ENCODE peak calls at places on chromosomes 6 and 20, in four cellular contexts. G is adrenal gland, M is heart left ventricle, J is IMR-90. N is an unnamed sample. For H3K9me3 and H3K4me1, the result is how much of the 10 kb centered on the place peaks cover.

GRCh38 chr6:154715449-154715848 is 17.8 kb upstream of the SCAF8 start:
- DNase-seq in G (no peak), M (no peak), J (no peak), N (no peak)

GRCh38 chr6:16227605-16228004 is 10.8 kb upstream of the GMPR start:
- DNase-seq in G (no peak), M (no peak), J (no peak), N (peak)

GRCh38 chr20:4665591-4665990 is 56.1 kb upstream of the PRND start:
- DNase-seq in G (no peak), M (no peak), J (no peak), N (no peak)

GRCh38 chr6:87391334-87391733 is 16.4 kb upstream of the CFAP206 start:
- DNase-seq in G (peak), M (no peak), J (peak), N (no peak)

GRCh38 chr20:539848-540247 is 3.7 kb downstream of the CSNK2A1 start:
- DNase-seq in G (peak), M (no peak), J (peak), N (peak)

GRCh38 chr6:135280375-135281136 is 99.4 kb downstream of the MYB start:
- DNase-seq in G (peak), M (no peak), J (peak), N (no peak)

GRCh38 chr6:104943781-104944180 is 13.1 kb upstream of the LIN28B start:
- DNase-seq in G (no peak), M (no peak), J (peak), N (no peak)

GRCh38 chr6:5995705-5996686 is 10.7 kb downstream of the NRN1 start:
- DNase-seq in G (peak), M (peak), J (peak), N (peak)

GRCh38 chr6:168550326-168550725 is 109.3 kb downstream of the SMOC2 start:
- DNase-seq in G (no peak), M (no peak), J (no peak), N (no peak)

GRCh38 chr20:5844063-5844681 is 94.0 kb downstream of the SHLD1 start:
- DNase-seq in G (peak), M (no peak), J (peak), N (no peak)

GRCh38 chr6:127026247-127026646 is 92.2 kb upstream of the RSPO3 start:
- DNase-seq in G (no peak), M (no peak), J (no peak), N (no peak)

GRCh38 chr6:32973144-32973854 is 4.9 kb downstream of the BRD2 start:
- DNase-seq in G (peak), M (no peak), J (peak), N (peak)

GRCh38 chr6:28355743-28356665 is 6.3 kb downstream of the ZKSCAN3 start:
- DNase-seq in G (peak), M (peak), J (peak), N (peak)

GRCh38 chr6:28856617-28857000 is 67.2 kb downstream of the TRIM27 start:
- DNase-seq in G (no peak), M (no peak), J (no peak), N (no peak)

GRCh38 chr6:8499540-8499939 is 64.2 kb upstream of the SLC35B3 start:
- DNase-seq in G (no peak), M (no peak), J (no peak), N (peak)

GRCh38 chr6:6969761-6970223 is 138.0 kb upstream of the RREB1 start:
- DNase-seq in G (peak), M (no peak), J (no peak), N (no peak)

GRCh38 chr20:63969851-63970713 is at the start of gene ZNF512B:
- DNase-seq in G (peak), M (peak), J (peak), N (peak)

DNA sequence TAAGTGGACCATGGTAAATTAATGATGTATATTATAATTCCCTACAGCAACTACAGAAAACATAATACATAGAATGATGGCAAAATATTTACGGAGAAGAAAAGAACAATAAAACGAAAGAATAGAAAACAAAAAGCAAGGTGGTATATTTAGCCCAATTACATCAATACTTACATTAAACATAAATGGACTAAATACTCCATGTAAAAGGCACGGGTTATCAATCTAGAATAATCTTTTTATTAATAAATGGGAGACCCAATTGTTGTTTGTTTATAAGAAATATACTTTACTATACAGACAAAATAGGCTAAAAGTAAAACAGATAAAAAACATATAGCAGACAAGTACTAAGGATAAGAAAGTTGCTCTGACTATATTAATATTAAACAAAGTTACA is 137.2 kb downstream of the TASP1 start:
- DNase-seq in G (no peak), M (no peak), J (no peak), N (no peak)
- H3K9me3 ChIP-seq in G (under half), M (half or more), J (under half), N (under half)

GRCh38 chr6:2245954-2246863 is 804 bp upstream of the GMDS start:
- DNase-seq in G (peak), M (peak), J (peak), N (peak)
- H3K4me1 ChIP-seq in G (under half), M (under half), J (under half), N (under half)

GRCh38 chr6:713351-713750 is 20.4 kb upstream of the EXOC2 start:
- DNase-seq in G (no peak), M (no peak), J (peak), N (no peak)

GRCh38 chr6:712805-713204 is 19.9 kb upstream of the EXOC2 start:
- DNase-seq in G (no peak), M (no peak), J (no peak), N (no peak)

GRCh38 chr6:711925-712324 is 19.0 kb upstream of the EXOC2 start:
- DNase-seq in G (no peak), M (no peak), J (no peak), N (no peak)

GRCh38 chr6:709471-710056 is 16.6 kb upstream of the EXOC2 start:
- DNase-seq in G (no peak), M (no peak), J (no peak), N (no peak)

GRCh38 chr6:710601-711571 is 17.9 kb upstream of the EXOC2 start:
- DNase-seq in G (peak), M (peak), J (peak), N (peak)
- TF ChIP-seq POLR2A in G (no peak), M (no peak), J (peak), N (peak)

GRCh38 chr6:69487688-69488087 is 309.1 kb downstream of the LMBRD1 start:
- DNase-seq in G (no peak), M (no peak), J (no peak), N (no peak)

GRCh38 chr6:69494595-69494994 is 302.2 kb downstream of the LMBRD1 start:
- DNase-seq in G (no peak), M (no peak), J (no peak), N (no peak)

GRCh38 chr6:69489970-69490369 is 306.8 kb downstream of the LMBRD1 start:
- DNase-seq in G (no peak), M (no peak), J (no peak), N (no peak)
- H3K9me3 ChIP-seq in G (under half), M (under half), J (under half), N (under half)

GRCh38 chr20:62306440-62307187 is 3.8 kb downstream of the ADRM1 start:
- DNase-seq in G (no peak), M (no peak), J (no peak), N (no peak)

GRCh38 chr20:62305149-62305764 is 2.5 kb downstream of the ADRM1 start:
- DNase-seq in G (peak), M (no peak), J (no peak), N (peak)

GRCh38 chr20:62307226-62308101 is 4.7 kb downstream of the ADRM1 start:
- DNase-seq in G (no peak), M (no peak), J (no peak), N (no peak)

GRCh38 chr20:62304331-62305148 is 1.7 kb downstream of the ADRM1 start:
- DNase-seq in G (no peak), M (no peak), J (no peak), N (no peak)

DNA sequence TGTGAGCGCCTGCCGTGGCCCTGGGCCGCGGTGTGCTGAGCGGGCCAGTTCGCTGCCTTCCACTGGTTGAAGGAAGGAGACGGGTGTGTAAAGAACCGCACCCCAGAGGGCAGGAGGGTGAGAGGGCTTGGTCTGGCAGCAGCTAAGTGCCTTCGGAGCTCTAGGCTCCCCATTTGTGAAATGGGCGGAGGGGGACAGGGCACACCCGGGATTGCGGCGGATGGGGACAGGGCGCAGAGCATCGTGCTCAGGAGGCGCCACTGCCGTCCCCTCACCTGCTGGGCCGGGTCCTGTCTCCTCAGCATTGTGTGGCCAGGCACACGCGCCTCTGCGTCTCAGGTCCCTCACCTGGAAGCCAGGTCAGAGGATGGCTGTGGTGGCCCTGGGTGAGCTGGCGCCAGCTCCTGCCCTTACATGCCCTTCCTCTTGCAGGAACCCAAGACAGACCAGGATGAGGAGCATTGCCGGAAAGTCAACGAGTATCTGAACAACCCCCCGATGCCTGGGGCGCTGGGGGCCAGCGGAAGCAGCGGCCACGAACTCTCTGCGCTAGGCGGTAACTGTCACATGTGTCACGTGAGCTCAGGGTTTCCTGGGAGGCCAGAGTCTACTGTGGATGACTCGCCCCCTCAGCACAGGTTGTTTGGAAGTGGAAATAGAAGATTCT is 3.1 kb downstream of the ADRM1 start:
- DNase-seq in G (no peak), M (no peak), J (no peak), N (no peak)
- H3K4me1 ChIP-seq in G (under half), M (under half), J (under half), N (under half)

N was measured in thyroid gland.